ENCODE peak calls at places on chromosome 20, in ten cellular contexts. One of them, this sample, is unnamed.
A peak's percentile ranks its signal among the peaks of the same experiment; 100 is the strongest.

GRCh38 chr20:25282034-25282781 is 34.3 kb downstream of the PYGB start:
- DNase-seq in ELF-1: no peak
- DNase-seq in right lobe of liver: peak; percentile 37
- DNase-seq in endodermal cell: no peak
- DNase-seq in HTR-8/SVneo: no peak
- DNase-seq in M059J: no peak
- DNase-seq in H54: no peak
- DNase-seq in effector memory CD8-positive, alpha-beta T cell: no peak
- DNase-seq in AG20443: no peak
- DNase-seq in NCI-H774: no peak
- DNase-seq in this sample: no peak

GRCh38 chr20:33635341-33635740 is 26.8 kb upstream of the C20orf144 start:
- DNase-seq in ELF-1: no peak
- DNase-seq in right lobe of liver: no peak
- DNase-seq in endodermal cell: no peak
- DNase-seq in HTR-8/SVneo: no peak
- DNase-seq in M059J: no peak
- DNase-seq in H54: no peak
- DNase-seq in effector memory CD8-positive, alpha-beta T cell: no peak
- DNase-seq in AG20443: no peak
- DNase-seq in NCI-H774: no peak
- DNase-seq in this sample: no peak

GRCh38 chr20:42595625-42596024 is 594.1 kb downstream of the PTPRT start:
- DNase-seq in ELF-1: no peak
- DNase-seq in right lobe of liver: no peak
- DNase-seq in endodermal cell: no peak
- DNase-seq in HTR-8/SVneo: no peak
- DNase-seq in M059J: no peak
- DNase-seq in H54: no peak
- DNase-seq in effector memory CD8-positive, alpha-beta T cell: no peak
- DNase-seq in AG20443: no peak
- DNase-seq in NCI-H774: no peak
- DNase-seq in this sample: no peak

GRCh38 chr20:4813076-4813838 is 91.5 kb downstream of the PRND start:
- DNase-seq in ELF-1: no peak
- DNase-seq in right lobe of liver: peak; percentile 65
- DNase-seq in endodermal cell: no peak
- DNase-seq in HTR-8/SVneo: no peak
- DNase-seq in M059J: no peak
- DNase-seq in H54: no peak
- DNase-seq in effector memory CD8-positive, alpha-beta T cell: no peak
- DNase-seq in AG20443: no peak
- DNase-seq in NCI-H774: no peak
- DNase-seq in this sample: no peak

GRCh38 chr20:57323034-57323433 is 6.6 kb upstream of the SPO11 start:
- DNase-seq in ELF-1: peak; percentile 90
- DNase-seq in right lobe of liver: no peak
- DNase-seq in endodermal cell: peak; percentile 96
- DNase-seq in HTR-8/SVneo: no peak
- DNase-seq in M059J: peak; percentile 49
- DNase-seq in H54: no peak
- DNase-seq in effector memory CD8-positive, alpha-beta T cell: no peak
- DNase-seq in AG20443: peak; percentile 87
- DNase-seq in NCI-H774: no peak
- DNase-seq in this sample: peak; percentile 28

GRCh38 chr20:16415079-16415478 is 158.2 kb downstream of the KIF16B start:
- DNase-seq in ELF-1: no peak
- DNase-seq in right lobe of liver: no peak
- DNase-seq in endodermal cell: no peak
- DNase-seq in HTR-8/SVneo: no peak
- DNase-seq in M059J: no peak
- DNase-seq in H54: no peak
- DNase-seq in effector memory CD8-positive, alpha-beta T cell: no peak
- DNase-seq in AG20443: peak; percentile 21
- DNase-seq in NCI-H774: no peak
- DNase-seq in this sample: peak; percentile 7

GRCh38 chr20:6231551-6231950 is 108.7 kb upstream of the FERMT1 start:
- DNase-seq in ELF-1: no peak
- DNase-seq in right lobe of liver: no peak
- DNase-seq in endodermal cell: no peak
- DNase-seq in HTR-8/SVneo: no peak
- DNase-seq in M059J: peak; percentile 55
- DNase-seq in H54: no peak
- DNase-seq in effector memory CD8-positive, alpha-beta T cell: no peak
- DNase-seq in AG20443: no peak
- DNase-seq in NCI-H774: no peak
- DNase-seq in this sample: peak; percentile 43

GRCh38 chr20:32534661-32535240 is 50.4 kb downstream of the NOL4L start:
- DNase-seq in ELF-1: peak; percentile 46
- DNase-seq in right lobe of liver: no peak
- DNase-seq in endodermal cell: peak; percentile 74
- DNase-seq in HTR-8/SVneo: no peak
- DNase-seq in M059J: no peak
- DNase-seq in H54: no peak
- DNase-seq in effector memory CD8-positive, alpha-beta T cell: no peak
- DNase-seq in AG20443: no peak
- DNase-seq in NCI-H774: no peak
- DNase-seq in this sample: no peak

GRCh38 chr20:38153011-38153329 is 12.1 kb downstream of the TGM2 start:
- DNase-seq in ELF-1: no peak
- DNase-seq in right lobe of liver: no peak
- DNase-seq in endodermal cell: no peak
- DNase-seq in HTR-8/SVneo: no peak
- DNase-seq in M059J: no peak
- DNase-seq in H54: no peak
- DNase-seq in effector memory CD8-positive, alpha-beta T cell: no peak
- DNase-seq in AG20443: no peak
- DNase-seq in NCI-H774: no peak
- DNase-seq in this sample: no peak

GRCh38 chr20:53660078-53660909 is 66.7 kb upstream of the ZNF217 start:
- DNase-seq in ELF-1: peak; percentile 21
- DNase-seq in right lobe of liver: no peak
- DNase-seq in endodermal cell: no peak
- DNase-seq in HTR-8/SVneo: no peak
- DNase-seq in M059J: peak; percentile 44
- DNase-seq in H54: no peak
- DNase-seq in effector memory CD8-positive, alpha-beta T cell: no peak
- DNase-seq in AG20443: peak; percentile 32
- DNase-seq in NCI-H774: no peak
- DNase-seq in this sample: no peak

GRCh38 chr20:13009682-13010406 is 1.1 kb downstream of the SPTLC3 start:
- DNase-seq in ELF-1: no peak
- DNase-seq in right lobe of liver: no peak
- DNase-seq in endodermal cell: no peak
- DNase-seq in HTR-8/SVneo: no peak
- DNase-seq in M059J: peak; percentile 97
- DNase-seq in H54: peak; percentile 35
- DNase-seq in effector memory CD8-positive, alpha-beta T cell: no peak
- DNase-seq in AG20443: peak; percentile 75
- DNase-seq in NCI-H774: no peak
- DNase-seq in this sample: peak; percentile 86

GRCh38 chr20:24664266-24664986 is 195.0 kb downstream of the SYNDIG1 start:
- DNase-seq in ELF-1: no peak
- DNase-seq in right lobe of liver: no peak
- DNase-seq in endodermal cell: no peak
- DNase-seq in HTR-8/SVneo: no peak
- DNase-seq in M059J: no peak
- DNase-seq in H54: no peak
- DNase-seq in effector memory CD8-positive, alpha-beta T cell: no peak
- DNase-seq in AG20443: no peak
- DNase-seq in NCI-H774: no peak
- DNase-seq in this sample: no peak

GRCh38 chr20:59253325-59253724 is 47.1 kb upstream of the EDN3 start:
- DNase-seq in ELF-1: no peak
- DNase-seq in right lobe of liver: no peak
- DNase-seq in endodermal cell: no peak
- DNase-seq in HTR-8/SVneo: no peak
- DNase-seq in M059J: no peak
- DNase-seq in H54: no peak
- DNase-seq in effector memory CD8-positive, alpha-beta T cell: no peak
- DNase-seq in AG20443: no peak
- DNase-seq in NCI-H774: no peak
- DNase-seq in this sample: no peak

GRCh38 chr20:2771631-2772080 is 28.8 kb downstream of the CPXM1 start:
- DNase-seq in ELF-1: peak; percentile 60
- DNase-seq in right lobe of liver: no peak
- DNase-seq in endodermal cell: peak; percentile 69
- DNase-seq in HTR-8/SVneo: peak; percentile 62
- DNase-seq in M059J: peak; percentile 67
- DNase-seq in H54: no peak
- DNase-seq in effector memory CD8-positive, alpha-beta T cell: no peak
- DNase-seq in AG20443: peak; percentile 5
- DNase-seq in NCI-H774: no peak
- DNase-seq in this sample: peak; percentile 82

This sample was measured in HT1080.